ENCODE peak calls at places on chromosome 15, in four cellular contexts. R is psoas muscle, Z is K562, V is IMR-90. G is an unnamed sample.

GRCh38 chr15:53378096-53378620 is 381.3 kb downstream of the WDR72 start:
- DNase-seq in Z (no peak), V (no peak), R (no peak), G (no peak)

GRCh38 chr15:80695099-80695910 is at the start of gene ABHD17C:
- DNase-seq in V (peak), R (peak), Z (peak), G (peak)

GRCh38 chr15:89307046-89307587 is 27.5 kb downstream of the POLG start:
- DNase-seq in Z (no peak), V (peak), R (no peak), G (no peak)

GRCh38 chr15:43440721-43441281 is 52.2 kb downstream of the TP53BP1 start:
- DNase-seq in Z (peak), V (peak), R (no peak), G (peak)

GRCh38 chr15:41051139-41051538 is 64.9 kb downstream of the INO80 start:
- DNase-seq in V (no peak), R (no peak), Z (no peak), G (no peak)

GRCh38 chr15:60384052-60384451 is 13.7 kb downstream of the ANXA2 start:
- DNase-seq in R (no peak), Z (no peak), V (peak), G (no peak)

GRCh38 chr15:92395557-92395956 is 1.9 kb downstream of the ST8SIA2 start:
- DNase-seq in Z (no peak), V (no peak), R (no peak), G (no peak)

GRCh38 chr15:77746254-77747174 is 113.8 kb upstream of the LINGO1 start:
- DNase-seq in V (no peak), Z (no peak), R (no peak), G (no peak)

GRCh38 chr15:100311099-100311751 is 30.6 kb downstream of the ADAMTS17 start:
- DNase-seq in Z (no peak), V (no peak), R (peak), G (no peak)

GRCh38 chr15:62594017-62594416 is 428.9 kb upstream of the C2CD4B start:
- DNase-seq in V (no peak), R (no peak), Z (no peak), G (no peak)

GRCh38 chr15:31200735-31201151 is 99.2 kb upstream of the TRPM1 start:
- DNase-seq in V (peak), Z (peak), R (peak), G (no peak)

GRCh38 chr15:95825198-95825597 is 505.3 kb upstream of the NR2F2 start:
- DNase-seq in V (no peak), R (no peak), Z (no peak), G (no peak)

GRCh38 chr15:44713006-44713966 is 2.0 kb downstream of the B2M start:
- DNase-seq in R (no peak), V (peak), Z (peak), G (no peak)

GRCh38 chr15:60751985-60752952 is 273.3 kb upstream of the ICE2 start:
- DNase-seq in V (peak), R (peak), Z (no peak), G (no peak)

GRCh38 chr15:92643849-92644815 is 11.4 kb downstream of the FAM174B start:
- DNase-seq in Z (no peak), R (no peak), V (no peak), G (no peak)

GRCh38 chr15:40346579-40347558 is 4.0 kb upstream of the PHGR1 start:
- DNase-seq in R (no peak), Z (no peak), V (no peak), G (no peak)

GRCh38 chr15:79743032-79743431 is 153.8 kb downstream of the MTHFS start:
- DNase-seq in Z (no peak), R (no peak), V (no peak), G (no peak)

GRCh38 chr15:23576034-23576433 is 10.6 kb downstream of the MKRN3 start:
- DNase-seq in Z (no peak), V (no peak), R (no peak), G (no peak)

GRCh38 chr15:74950078-74951000 is 6.2 kb downstream of the RPP25 start:
- DNase-seq in R (peak), Z (peak), V (peak), G (peak)

GRCh38 chr15:50219820-50220219 is 37.8 kb downstream of the SLC27A2 start:
- DNase-seq in R (no peak), V (peak), Z (no peak), G (no peak)

GRCh38 chr15:80317389-80318169 is 65.6 kb upstream of the CTXND1 start:
- DNase-seq in Z (peak), R (no peak), V (peak), G (no peak)

GRCh38 chr15:74889390-74889881 is 406 bp upstream of the MPI start:
- DNase-seq in V (peak), R (peak), Z (peak), G (no peak)

GRCh38 chr15:62343397-62343796 is 178.3 kb upstream of the C2CD4B start:
- DNase-seq in V (no peak), Z (no peak), R (no peak), G (no peak)

GRCh38 chr15:62914461-62915079 is 128.0 kb upstream of the TPM1 start:
- DNase-seq in V (no peak), Z (no peak), R (no peak), G (no peak)

GRCh38 chr15:94164202-94164807 is 67.1 kb upstream of the MCTP2 start:
- DNase-seq in V (peak), R (peak), Z (peak), G (peak)

GRCh38 chr15:41872166-41872747 is 21.6 kb downstream of the SPTBN5 start:
- DNase-seq in Z (no peak), V (no peak), R (no peak), G (no peak)

GRCh38 chr15:100170280-100170654 is 171.5 kb downstream of the ADAMTS17 start:
- DNase-seq in Z (no peak), R (no peak), V (no peak), G (no peak)

GRCh38 chr15:89226359-89227221 is 5.2 kb upstream of the RLBP1 start:
- DNase-seq in Z (peak), V (no peak), R (no peak), G (no peak)

GRCh38 chr15:77440378-77440999 is 19.8 kb downstream of the HMG20A start:
- DNase-seq in Z (no peak), R (no peak), V (peak), G (no peak)

GRCh38 chr15:96344120-96344705 is 13.7 kb downstream of the NR2F2 start:
- DNase-seq in Z (no peak), R (no peak), V (no peak), G (no peak)

DNA sequence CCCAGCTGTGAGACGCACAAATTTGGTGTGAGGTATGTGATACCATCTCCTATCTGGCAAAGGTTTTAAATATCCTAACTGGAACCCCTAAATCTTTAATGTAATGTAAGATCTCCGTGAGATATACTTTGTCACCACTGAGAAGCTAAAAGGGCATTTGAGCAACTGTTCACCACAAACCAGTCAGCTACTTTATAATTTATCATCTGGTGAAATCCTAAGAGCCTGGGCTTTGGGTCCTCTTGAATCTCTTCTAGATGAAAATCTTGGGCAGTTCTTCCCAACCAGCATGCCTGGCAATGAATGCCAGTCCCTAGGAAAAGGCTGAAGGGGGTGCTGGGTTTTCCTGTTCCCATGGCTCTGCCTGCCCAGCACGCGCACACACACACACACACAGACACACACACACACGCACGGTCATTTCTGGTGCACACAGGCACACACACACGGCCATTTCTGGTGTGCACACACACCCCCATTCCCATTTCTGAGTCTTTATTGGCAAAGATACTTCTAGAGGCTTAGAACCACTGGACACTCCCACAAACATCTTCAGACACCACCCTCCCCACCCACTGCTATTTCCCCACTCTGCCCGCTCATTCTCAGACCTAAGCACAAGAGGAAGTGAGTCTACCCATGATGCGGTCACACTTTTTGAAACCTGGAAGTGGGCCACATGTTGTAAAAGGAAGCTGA is 72.6 kb downstream of the MYO1E start:
- DNase-seq in R (peak), V (peak), Z (no peak), G (no peak)
- H3K27ac ChIP-seq in R (peak), V (peak), Z (no peak), G (no peak)

GRCh38 chr15:34724486-34724885 is 30.3 kb downstream of the GJD2 start:
- DNase-seq in Z (no peak), V (no peak), R (no peak), G (no peak)

GRCh38 chr15:34719883-34720148 is 35.0 kb downstream of the GJD2 start:
- DNase-seq in Z (no peak), R (no peak), V (no peak), G (no peak)

GRCh38 chr15:34719051-34719882 is 35.5 kb downstream of the GJD2 start:
- DNase-seq in V (no peak), Z (no peak), R (no peak), G (no peak)

GRCh38 chr15:34721157-34721801 is 33.5 kb downstream of the GJD2 start:
- DNase-seq in V (no peak), R (no peak), Z (no peak), G (no peak)

GRCh38 chr15:34721802-34722795 is 32.7 kb downstream of the GJD2 start:
- DNase-seq in V (peak), Z (no peak), R (peak), G (peak)
- H3K27ac ChIP-seq in V (peak), Z (no peak), R (peak), G (no peak)

DNA sequence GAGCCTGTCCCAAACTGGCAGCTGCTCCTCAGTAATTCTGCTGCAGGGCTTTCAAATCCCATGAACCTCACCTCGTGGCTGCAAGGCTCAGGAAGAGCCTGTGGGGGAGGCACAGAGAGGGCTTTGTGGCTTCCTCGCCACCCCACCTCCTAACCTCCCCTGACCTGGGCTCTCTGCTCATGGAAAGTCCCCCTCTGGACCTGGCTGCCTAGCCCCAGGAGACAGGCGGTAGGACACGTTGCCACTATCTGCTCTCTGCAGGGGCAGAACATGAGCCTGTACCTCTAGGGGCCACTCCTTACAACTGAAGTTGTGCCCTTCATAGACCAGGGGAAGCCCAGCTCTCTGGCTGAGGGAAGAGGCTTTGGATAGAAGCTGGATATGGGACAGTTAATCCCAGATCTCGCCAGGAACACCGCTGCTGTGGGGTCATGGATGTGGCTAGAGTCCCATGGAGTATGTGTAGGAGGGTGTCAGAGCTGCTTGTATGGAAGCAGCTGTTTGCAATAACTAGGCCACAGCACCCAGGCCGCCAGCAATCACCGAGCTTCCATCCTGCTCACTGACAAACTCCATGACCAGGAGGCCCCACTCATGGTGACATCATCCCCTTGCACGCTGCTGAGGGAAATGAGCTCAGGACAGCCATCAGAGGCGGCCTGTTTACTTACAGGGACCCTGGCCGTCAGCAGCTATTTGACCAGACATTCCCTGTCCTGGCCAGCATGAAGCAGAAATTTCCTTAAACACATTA is 34.0 kb upstream of the CILP start:
- DNase-seq in R (peak), Z (no peak), V (peak), G (no peak)
- H3K27ac ChIP-seq in R (peak), Z (peak), V (peak), G (no peak)

GRCh38 chr15:64845183-64845611 is 3.5 kb downstream of the PLEKHO2 start:
- DNase-seq in Z (no peak), V (no peak), R (no peak), G (peak)
- H3K27ac ChIP-seq in Z (no peak), V (peak), R (peak), G (peak)

GRCh38 chr15:48574187-48574586 is 71.3 kb downstream of the FBN1 start:
- DNase-seq in V (no peak), R (no peak), Z (no peak), G (no peak)

GRCh38 chr15:48579945-48580671 is 65.4 kb downstream of the FBN1 start:
- DNase-seq in V (peak), Z (peak), R (no peak), G (no peak)

GRCh38 chr15:48580736-48581135 is 64.8 kb downstream of the FBN1 start:
- DNase-seq in R (no peak), Z (no peak), V (no peak), G (no peak)

GRCh38 chr15:48578965-48579364 is 66.5 kb downstream of the FBN1 start:
- DNase-seq in Z (no peak), R (no peak), V (no peak), G (no peak)

GRCh38 chr15:48577495-48577894 is 68.0 kb downstream of the FBN1 start:
- DNase-seq in V (no peak), Z (no peak), R (no peak), G (no peak)
- H3K27ac ChIP-seq in V (no peak), Z (no peak), R (no peak), G (no peak)

DNA sequence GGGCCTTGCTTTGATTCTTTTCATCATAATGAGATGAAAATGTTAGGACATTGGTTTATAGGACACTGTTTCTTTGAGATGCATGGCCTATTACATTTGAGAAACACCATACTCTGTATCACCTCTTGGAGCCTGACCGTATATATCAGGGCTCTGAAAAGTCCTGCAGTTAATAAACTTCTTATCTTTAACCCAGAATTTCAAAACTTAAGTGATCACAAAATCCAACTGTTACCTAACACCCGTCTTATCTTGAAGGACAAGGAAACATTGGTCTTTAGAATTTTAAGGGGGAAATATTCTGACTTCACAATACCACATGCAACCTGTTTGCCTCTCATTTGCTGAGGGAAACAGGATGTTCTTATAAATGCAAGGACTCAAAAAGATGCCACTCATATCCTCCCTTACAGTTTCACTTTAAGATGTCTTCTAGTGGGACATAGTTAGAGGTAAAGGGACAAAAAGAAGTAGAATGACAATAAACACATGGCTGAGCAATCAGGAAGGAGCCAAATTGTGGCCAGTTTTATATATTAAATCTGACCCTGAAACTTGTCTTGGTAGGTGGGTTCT is 67.8 kb downstream of the CRTC3 start:
- DNase-seq in V (no peak), Z (no peak), R (no peak), G (no peak)
- H3K27ac ChIP-seq in V (no peak), Z (peak), R (peak), G (peak)

DNA sequence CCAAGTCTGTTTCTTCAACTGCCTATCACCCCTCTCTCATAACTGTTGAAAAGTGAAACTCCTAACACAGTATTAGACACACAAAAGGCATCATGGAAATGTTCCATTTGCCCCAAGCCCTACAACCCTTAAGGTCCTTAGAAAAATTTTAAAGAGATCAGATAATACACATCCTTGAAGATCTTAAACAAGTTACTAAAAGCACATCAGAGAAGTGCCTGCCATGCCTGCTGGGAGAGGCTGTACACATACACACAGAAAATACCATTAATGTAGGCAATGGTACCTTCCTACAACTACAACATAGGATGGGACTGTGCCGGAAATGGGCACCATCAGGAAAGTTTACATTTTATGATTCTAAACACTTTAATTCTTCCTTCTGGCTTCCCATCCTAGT is 3.3 kb downstream of the ADAM10 start:
- DNase-seq in V (no peak), Z (no peak), R (no peak), G (no peak)
- H3K27ac ChIP-seq in V (no peak), Z (no peak), R (no peak), G (no peak)

GRCh38 chr15:70315431-70315830 is 217.7 kb upstream of the TLE3 start:
- DNase-seq in V (no peak), Z (no peak), R (no peak), G (no peak)
- H3K27ac ChIP-seq in V (no peak), Z (no peak), R (no peak), G (no peak)

GRCh38 chr15:39099524-39099923 is 481.4 kb upstream of the THBS1 start:
- DNase-seq in R (no peak), Z (no peak), V (peak), G (no peak)
- H3K27ac ChIP-seq in R (no peak), Z (no peak), V (peak), G (no peak)

G was measured in caudate nucleus.